ENCODE peak calls at places on chromosomes 16 and 17, in five cellular contexts. M, K, G, Z and D are unnamed samples.
A peak's percentile ranks its signal among the peaks of the same experiment; 100 is the strongest.

GRCh38 chr17:50950002-50950877 is 84.1 kb upstream of the TOB1 start:
- DNase-seq in M (peak; percentile 86), K (peak; percentile 20), G (peak; percentile 29), Z (peak; percentile 54), D (peak; percentile 93)

GRCh38 chr17:44898768-44899073 is 524 bp downstream of the EFTUD2 start:
- DNase-seq in M (peak; percentile 46), K (no peak), G (no peak), Z (no peak), D (no peak)

GRCh38 chr17:49842846-49843245 is 5.0 kb downstream of the TAC4 start:
- DNase-seq in M (no peak), K (no peak), G (no peak), Z (no peak), D (no peak)

GRCh38 chr16:15658149-15658548 is 8.1 kb downstream of the NDE1 start:
- DNase-seq in M (no peak), K (no peak), G (no peak), Z (no peak), D (no peak)

GRCh38 chr16:30184430-30185140 is 1.2 kb downstream of the CORO1A start:
- DNase-seq in M (peak; percentile 49), K (no peak), G (peak; percentile 27), Z (no peak), D (peak; percentile 66)

GRCh38 chr17:73474370-73474988 is 162.7 kb upstream of the CDC42EP4 start:
- DNase-seq in M (peak; percentile 84), K (no peak), G (no peak), Z (no peak), D (no peak)

GRCh38 chr16:30418350-30419181 is 11.2 kb downstream of the ZNF771 start:
- DNase-seq in M (peak; percentile 36), K (no peak), G (no peak), Z (no peak), D (no peak)

GRCh38 chr16:62213763-62214162 is 177.5 kb upstream of the CDH8 start:
- DNase-seq in M (no peak), K (no peak), G (no peak), Z (no peak), D (no peak)

GRCh38 chr17:49388692-49389513 is 25.8 kb downstream of the PHB1 start:
- DNase-seq in M (no peak), K (no peak), G (no peak), Z (no peak), D (no peak)

GRCh38 chr17:50181601-50182345 is 16.0 kb downstream of the SGCA start:
- DNase-seq in M (no peak), K (no peak), G (no peak), Z (no peak), D (no peak)

GRCh38 chr16:77502448-77502847 is 67.6 kb upstream of the ADAMTS18 start:
- DNase-seq in M (no peak), K (no peak), G (no peak), Z (no peak), D (no peak)

GRCh38 chr16:89373355-89374110 is 116.8 kb downstream of the ANKRD11 start:
- DNase-seq in M (no peak), K (no peak), G (no peak), Z (no peak), D (peak; percentile 79)

GRCh38 chr16:4496305-4496704 is 20.1 kb downstream of the HMOX2 start:
- DNase-seq in M (no peak), K (no peak), G (no peak), Z (no peak), D (no peak)

GRCh38 chr16:23280483-23280967 is 21.6 kb upstream of the SCNN1B start:
- DNase-seq in M (no peak), K (no peak), G (no peak), Z (no peak), D (no peak)

GRCh38 chr16:13083687-13084086 is 182.3 kb downstream of the SHISA9 start:
- DNase-seq in M (peak; percentile 42), K (no peak), G (no peak), Z (no peak), D (no peak)

GRCh38 chr17:71423871-71424546 is 696.8 kb upstream of the SOX9 start:
- DNase-seq in M (no peak), K (no peak), G (no peak), Z (no peak), D (no peak)

GRCh38 chr17:73293480-73293911 is 18.3 kb downstream of the CDC42EP4 start:
- DNase-seq in M (no peak), K (no peak), G (no peak), Z (no peak), D (peak; percentile 92)

GRCh38 chr16:55136356-55136755 is 187.6 kb upstream of the IRX6 start:
- DNase-seq in M (no peak), K (no peak), G (no peak), Z (no peak), D (no peak)

GRCh38 chr17:34178047-34178446 is 77.0 kb upstream of the CCL2 start:
- DNase-seq in M (no peak), K (no peak), G (no peak), Z (no peak), D (no peak)

GRCh38 chr16:15972046-15972868 is 22.8 kb downstream of the ABCC1 start:
- DNase-seq in M (no peak), K (no peak), G (no peak), Z (no peak), D (no peak)

GRCh38 chr16:68592466-68593337 is 52.4 kb upstream of the CDH3 start:
- DNase-seq in M (no peak), K (no peak), G (no peak), Z (no peak), D (no peak)

GRCh38 chr16:24124291-24124690 is 131.8 kb upstream of the CACNG3 start:
- DNase-seq in M (no peak), K (no peak), G (no peak), Z (no peak), D (no peak)

GRCh38 chr16:48123104-48123788 is 32.5 kb downstream of the ABCC12 start:
- DNase-seq in M (no peak), K (no peak), G (no peak), Z (no peak), D (peak; percentile 12)

GRCh38 chr16:18797746-18798145 is 3.6 kb downstream of the ARL6IP1 start:
- DNase-seq in M (no peak), K (no peak), G (no peak), Z (no peak), D (no peak)

GRCh38 chr17:8380049-8380448 is 2.9 kb downstream of the RPL26 start:
- DNase-seq in M (no peak), K (no peak), G (no peak), Z (no peak), D (no peak)